ENCODE peak calls at places on chromosomes 4 and X, in five cellular contexts. M is CD4-positive, alpha-beta memory T cell; O is psoas muscle; Q is heart right ventricle; F is PC-3. Z is an unnamed sample. For H3K36me3, the result is how much of the 10 kb centered on the place peaks cover.

GRCh38 chrX:45632506-45632905 is 431.8 kb upstream of the DIPK2B start:
- DNase-seq in M (no peak), O (peak), Q (no peak), F (no peak), Z (no peak)

GRCh38 chr4:15729910-15730533 is 27.2 kb downstream of the BST1 start:
- DNase-seq in O (no peak), F (peak), Q (no peak), M (peak), Z (no peak)

GRCh38 chr4:38529189-38530115 is 134.5 kb upstream of the KLF3 start:
- DNase-seq in Q (no peak), F (peak), M (peak), O (no peak), Z (no peak)

GRCh38 chr4:105472871-105473339 is 957 bp downstream of the PPA2 start:
- DNase-seq in F (peak), M (no peak), Q (no peak), O (no peak), Z (no peak)

GRCh38 chrX:25721564-25721963 is 416.6 kb upstream of the MAGEB18 start:
- DNase-seq in Q (no peak), F (peak), M (no peak), O (no peak), Z (no peak)

GRCh38 chrX:111869639-111870034 is 6.3 kb upstream of the TRPC5OS start:
- DNase-seq in F (peak), O (no peak), Q (no peak), M (peak), Z (peak)

GRCh38 chr4:140116442-140117104 is 37.4 kb downstream of the MAML3 start:
- DNase-seq in M (no peak), O (no peak), F (peak), Q (no peak), Z (peak)

GRCh38 chr4:36159208-36159607 is 85.1 kb downstream of the ARAP2 start:
- DNase-seq in O (no peak), M (no peak), Q (no peak), F (no peak), Z (no peak)

DNA sequence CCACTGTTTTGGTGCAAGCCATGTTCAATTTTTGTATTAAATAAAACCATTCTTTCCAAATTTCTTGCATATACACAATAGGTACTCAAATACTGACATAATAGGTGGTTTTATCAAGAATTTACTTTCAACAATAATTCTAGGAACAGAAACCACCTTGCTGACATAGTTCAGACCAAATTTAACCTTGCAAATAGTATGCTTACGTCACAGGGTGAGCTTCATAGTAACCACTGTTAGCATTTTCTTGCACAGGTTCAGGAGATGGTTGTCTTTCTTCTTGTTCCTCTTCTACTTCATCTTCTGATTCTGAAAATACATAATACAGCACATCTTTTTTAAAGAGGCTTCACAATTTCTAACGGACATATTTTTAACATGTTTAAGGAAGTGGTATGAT is 17.6 kb downstream of the G3BP2 start:
- DNase-seq in F (no peak), O (no peak), Q (no peak), M (peak), Z (no peak)
- H3K36me3 ChIP-seq in F (half or more), O (under half), Q (under half), M (half or more), Z (half or more)

GRCh38 chr4:86004030-86004429 is 355.8 kb downstream of the MAPK10 start:
- DNase-seq in Q (no peak), O (no peak), M (no peak), F (no peak), Z (no peak)
- H3K36me3 ChIP-seq in Q (under half), O (under half), M (under half), F (under half), Z (under half)

GRCh38 chr4:2507855-2508254 is 28.6 kb upstream of the FAM193A start:
- DNase-seq in M (no peak), Q (no peak), O (no peak), F (no peak), Z (no peak)
- H3K36me3 ChIP-seq in M (half or more), Q (under half), O (under half), F (under half), Z (half or more)

GRCh38 chr4:186587416-186588018 is 32.1 kb upstream of the MTNR1A start:
- DNase-seq in F (peak), Q (peak), M (peak), O (peak), Z (peak)
- H3K36me3 ChIP-seq in F (under half), Q (under half), M (under half), O (under half), Z (under half)

GRCh38 chr4:56448301-56448700 is 12.2 kb downstream of the PAICS start:
- DNase-seq in F (no peak), O (no peak), M (no peak), Q (no peak), Z (no peak)
- H3K36me3 ChIP-seq in F (half or more), O (under half), M (under half), Q (under half), Z (half or more)